ENCODE peak calls at places on chromosomes 6 and 20, in five cellular contexts. N is tibial artery; Y is activated CD4-positive, CD25-positive, alpha-beta regulatory T cell; S is fibroblast of the conjunctiva; L is Peyer's patch. J is an unnamed sample.

GRCh38 chr20:1897965-1898464 is 2.8 kb downstream of the SIRPA start:
- DNase-seq in N (no peak), Y (no peak), S (no peak), L (no peak), J (peak)

GRCh38 chr6:40907198-40907701 is 131.8 kb downstream of the UNC5CL start:
- DNase-seq in N (no peak), Y (no peak), S (no peak), L (no peak), J (peak)

GRCh38 chr6:1712451-1712850 is 102.7 kb downstream of the FOXC1 start:
- DNase-seq in N (no peak), Y (no peak), S (no peak), L (no peak), J (no peak)

GRCh38 chr6:155968921-155969320 is 513.3 kb upstream of the NOX3 start:
- DNase-seq in N (no peak), Y (no peak), S (no peak), L (no peak), J (no peak)

GRCh38 chr6:16540804-16541752 is 220.2 kb downstream of the ATXN1 start:
- DNase-seq in N (peak), Y (no peak), S (no peak), L (no peak), J (peak)

GRCh38 chr6:56570434-56571359 is 72.0 kb downstream of the DST start:
- DNase-seq in N (no peak), Y (no peak), S (peak), L (no peak), J (no peak)

GRCh38 chr6:30752164-30752927 is 8.0 kb upstream of the IER3 start:
- DNase-seq in N (peak), Y (no peak), S (peak), L (peak), J (peak)

GRCh38 chr20:58982406-58983114 is 1.5 kb downstream of the NELFCD start:
- DNase-seq in N (no peak), Y (no peak), S (no peak), L (no peak), J (no peak)

GRCh38 chr20:47380481-47380880 is 24.0 kb upstream of the ZMYND8 start:
- DNase-seq in N (no peak), Y (no peak), S (no peak), L (no peak), J (no peak)

GRCh38 chr6:125044667-125045066 is 82.4 kb downstream of the RNF217 start:
- DNase-seq in N (no peak), Y (no peak), S (no peak), L (no peak), J (no peak)

GRCh38 chr6:117938324-117938995 is 31.4 kb downstream of the SLC35F1 start:
- DNase-seq in N (no peak), Y (no peak), S (no peak), L (no peak), J (peak)

GRCh38 chr20:8375898-8376297 is 243.8 kb downstream of the PLCB1 start:
- DNase-seq in N (no peak), Y (no peak), S (no peak), L (no peak), J (no peak)

GRCh38 chr6:131660195-131660594 is 23.1 kb downstream of the ENPP3 start:
- DNase-seq in N (no peak), Y (no peak), S (no peak), L (no peak), J (no peak)